ENCODE peak calls at places on chromosomes 13 and 19, in seven cellular contexts. One of them, this sample, is unnamed.
A peak's percentile ranks its signal among the peaks of the same experiment; 100 is the strongest.

GRCh38 chr19:5035817-5036732 is 67.2 kb downstream of the KDM4B start:
- DNase-seq in effector CD4-positive, alpha-beta T cell: no peak
- DNase-seq in C1 segment of cervical spinal cord: peak; percentile 79
- DNase-seq in stimulated activated CD8-positive, alpha-beta memory T cell treated with anti-CD3 and anti-CD28 coated beads, Interleukin-15, amount 100 ng/mL, for 24 hours: no peak
- DNase-seq in choroid plexus epithelial cell: no peak
- DNase-seq in GM20000: no peak
- DNase-seq in left colon: no peak
- DNase-seq in this sample: no peak

GRCh38 chr13:104949840-104950805 is 1585.3 kb downstream of the EFNB2 start:
- DNase-seq in C1 segment of cervical spinal cord: no peak
- DNase-seq in stimulated activated CD8-positive, alpha-beta memory T cell treated with anti-CD3 and anti-CD28 coated beads, Interleukin-15, amount 100 ng/mL, for 24 hours: no peak
- DNase-seq in GM20000: no peak
- DNase-seq in effector CD4-positive, alpha-beta T cell: no peak
- DNase-seq in left colon: no peak
- DNase-seq in choroid plexus epithelial cell: peak; percentile 37
- DNase-seq in this sample: no peak

GRCh38 chr13:23859455-23859854 is 29.7 kb downstream of the MIPEP start:
- DNase-seq in GM20000: no peak
- DNase-seq in C1 segment of cervical spinal cord: no peak
- DNase-seq in effector CD4-positive, alpha-beta T cell: no peak
- DNase-seq in left colon: no peak
- DNase-seq in stimulated activated CD8-positive, alpha-beta memory T cell treated with anti-CD3 and anti-CD28 coated beads, Interleukin-15, amount 100 ng/mL, for 24 hours: no peak
- DNase-seq in choroid plexus epithelial cell: no peak
- DNase-seq in this sample: no peak

GRCh38 chr19:18317998-18318800 is 4.7 kb downstream of the LSM4 start:
- DNase-seq in left colon: peak; percentile 66
- DNase-seq in C1 segment of cervical spinal cord: no peak
- DNase-seq in effector CD4-positive, alpha-beta T cell: no peak
- DNase-seq in stimulated activated CD8-positive, alpha-beta memory T cell treated with anti-CD3 and anti-CD28 coated beads, Interleukin-15, amount 100 ng/mL, for 24 hours: no peak
- DNase-seq in choroid plexus epithelial cell: no peak
- DNase-seq in GM20000: no peak
- DNase-seq in this sample: no peak

GRCh38 chr19:2391118-2391725 is 31.2 kb downstream of the TMPRSS9 start:
- DNase-seq in C1 segment of cervical spinal cord: peak; percentile 23
- DNase-seq in choroid plexus epithelial cell: peak; percentile 84
- DNase-seq in left colon: no peak
- DNase-seq in GM20000: peak; percentile 74
- DNase-seq in stimulated activated CD8-positive, alpha-beta memory T cell treated with anti-CD3 and anti-CD28 coated beads, Interleukin-15, amount 100 ng/mL, for 24 hours: no peak
- DNase-seq in effector CD4-positive, alpha-beta T cell: peak; percentile 14
- DNase-seq in this sample: peak; percentile 77

GRCh38 chr13:27744861-27745260 is 47.4 kb upstream of the GSX1 start:
- DNase-seq in C1 segment of cervical spinal cord: no peak
- DNase-seq in GM20000: no peak
- DNase-seq in left colon: no peak
- DNase-seq in choroid plexus epithelial cell: no peak
- DNase-seq in stimulated activated CD8-positive, alpha-beta memory T cell treated with anti-CD3 and anti-CD28 coated beads, Interleukin-15, amount 100 ng/mL, for 24 hours: no peak
- DNase-seq in effector CD4-positive, alpha-beta T cell: no peak
- DNase-seq in this sample: no peak

GRCh38 chr19:29128203-29128602 is 84.7 kb downstream of the UQCRFS1 start:
- DNase-seq in C1 segment of cervical spinal cord: no peak
- DNase-seq in effector CD4-positive, alpha-beta T cell: no peak
- DNase-seq in stimulated activated CD8-positive, alpha-beta memory T cell treated with anti-CD3 and anti-CD28 coated beads, Interleukin-15, amount 100 ng/mL, for 24 hours: no peak
- DNase-seq in choroid plexus epithelial cell: no peak
- DNase-seq in left colon: no peak
- DNase-seq in GM20000: no peak
- DNase-seq in this sample: no peak

GRCh38 chr19:862529-863304 is 3.3 kb downstream of the CFD start:
- DNase-seq in stimulated activated CD8-positive, alpha-beta memory T cell treated with anti-CD3 and anti-CD28 coated beads, Interleukin-15, amount 100 ng/mL, for 24 hours: peak; percentile 55
- DNase-seq in C1 segment of cervical spinal cord: no peak
- DNase-seq in effector CD4-positive, alpha-beta T cell: peak; percentile 70
- DNase-seq in GM20000: peak; percentile 90
- DNase-seq in choroid plexus epithelial cell: peak; percentile 54
- DNase-seq in left colon: peak; percentile 78
- DNase-seq in this sample: no peak

GRCh38 chr19:39941615-39942507 is 7.4 kb upstream of the FCGBP start:
- DNase-seq in stimulated activated CD8-positive, alpha-beta memory T cell treated with anti-CD3 and anti-CD28 coated beads, Interleukin-15, amount 100 ng/mL, for 24 hours: no peak
- DNase-seq in left colon: no peak
- DNase-seq in effector CD4-positive, alpha-beta T cell: peak; percentile 60
- DNase-seq in C1 segment of cervical spinal cord: no peak
- DNase-seq in GM20000: no peak
- DNase-seq in choroid plexus epithelial cell: peak; percentile 87
- DNase-seq in this sample: no peak

GRCh38 chr13:110064022-110064421 is 242.9 kb downstream of the COL4A1 start:
- DNase-seq in stimulated activated CD8-positive, alpha-beta memory T cell treated with anti-CD3 and anti-CD28 coated beads, Interleukin-15, amount 100 ng/mL, for 24 hours: no peak
- DNase-seq in GM20000: no peak
- DNase-seq in C1 segment of cervical spinal cord: no peak
- DNase-seq in left colon: no peak
- DNase-seq in effector CD4-positive, alpha-beta T cell: no peak
- DNase-seq in choroid plexus epithelial cell: no peak
- DNase-seq in this sample: no peak

GRCh38 chr13:27482996-27483395 is 32.6 kb upstream of the MTIF3 start:
- DNase-seq in C1 segment of cervical spinal cord: no peak
- DNase-seq in stimulated activated CD8-positive, alpha-beta memory T cell treated with anti-CD3 and anti-CD28 coated beads, Interleukin-15, amount 100 ng/mL, for 24 hours: no peak
- DNase-seq in effector CD4-positive, alpha-beta T cell: no peak
- DNase-seq in left colon: peak; percentile 32
- DNase-seq in GM20000: peak; percentile 42
- DNase-seq in choroid plexus epithelial cell: no peak
- DNase-seq in this sample: no peak

GRCh38 chr19:34990578-34991192 is 9.4 kb upstream of the GRAMD1A start:
- DNase-seq in choroid plexus epithelial cell: no peak
- DNase-seq in left colon: no peak
- DNase-seq in effector CD4-positive, alpha-beta T cell: no peak
- DNase-seq in GM20000: no peak
- DNase-seq in stimulated activated CD8-positive, alpha-beta memory T cell treated with anti-CD3 and anti-CD28 coated beads, Interleukin-15, amount 100 ng/mL, for 24 hours: no peak
- DNase-seq in C1 segment of cervical spinal cord: no peak
- DNase-seq in this sample: no peak

GRCh38 chr13:43911283-43911682 is 31.6 kb downstream of the LACC1 start:
- DNase-seq in left colon: no peak
- DNase-seq in GM20000: no peak
- DNase-seq in stimulated activated CD8-positive, alpha-beta memory T cell treated with anti-CD3 and anti-CD28 coated beads, Interleukin-15, amount 100 ng/mL, for 24 hours: no peak
- DNase-seq in C1 segment of cervical spinal cord: no peak
- DNase-seq in effector CD4-positive, alpha-beta T cell: no peak
- DNase-seq in choroid plexus epithelial cell: no peak
- DNase-seq in this sample: no peak

This sample was measured in AG10803.